ENCODE peak calls at places on chromosomes 13 and 19, in six cellular contexts. T is IMR-90, I is kidney epithelial cell, S is AG04450, O is coronary artery, F is fibroblast of lung. H is an unnamed sample.

GRCh38 chr19:10305139-10305806 is 4.3 kb downstream of the ZGLP1 start:
- DNase-seq in S (no peak), O (no peak), F (no peak), T (peak; percentile 73), I (no peak), H (no peak)

GRCh38 chr19:50568321-50569022 is at the start of gene LRRC4B:
- DNase-seq in O (no peak), S (no peak), F (no peak), I (no peak), T (no peak), H (peak; percentile 15)

GRCh38 chr19:47430041-47430802 is 10.9 kb upstream of the MEIS3 start:
- DNase-seq in S (no peak), T (peak; percentile 27), F (peak; percentile 36), O (no peak), I (no peak), H (peak; percentile 51)

GRCh38 chr13:44283598-44283997 is 90.0 kb upstream of the SERP2 start:
- DNase-seq in S (no peak), F (no peak), I (no peak), O (no peak), T (no peak), H (no peak)

GRCh38 chr19:2700660-2701360 is 1.7 kb downstream of the GNG7 start:
- DNase-seq in S (no peak), I (no peak), F (no peak), O (no peak), T (no peak), H (no peak)

GRCh38 chr19:47729468-47729798 is 15.9 kb upstream of the NOP53 start:
- DNase-seq in O (peak; percentile 93), S (no peak), F (peak; percentile 84), T (peak; percentile 85), I (peak; percentile 79), H (peak; percentile 84)

GRCh38 chr13:90706631-90707030 is 640.9 kb upstream of the MIR17HG start:
- DNase-seq in S (no peak), F (no peak), O (no peak), T (no peak), I (no peak), H (no peak)

GRCh38 chr13:33057019-33057785 is 41.0 kb downstream of the KL start:
- DNase-seq in O (no peak), F (no peak), I (peak; percentile 1), T (peak; percentile 6), S (no peak), H (peak; percentile 34)

GRCh38 chr13:105442941-105443340 is 1092.5 kb downstream of the EFNB2 start:
- DNase-seq in I (peak; percentile 99), S (peak; percentile 95), T (peak; percentile 100), F (peak; percentile 99), O (no peak), H (peak; percentile 99)

GRCh38 chr13:75724742-75725504 is 88.8 kb downstream of the LMO7 start:
- DNase-seq in T (no peak), I (no peak), F (no peak), S (no peak), O (no peak), H (no peak)

DNA sequence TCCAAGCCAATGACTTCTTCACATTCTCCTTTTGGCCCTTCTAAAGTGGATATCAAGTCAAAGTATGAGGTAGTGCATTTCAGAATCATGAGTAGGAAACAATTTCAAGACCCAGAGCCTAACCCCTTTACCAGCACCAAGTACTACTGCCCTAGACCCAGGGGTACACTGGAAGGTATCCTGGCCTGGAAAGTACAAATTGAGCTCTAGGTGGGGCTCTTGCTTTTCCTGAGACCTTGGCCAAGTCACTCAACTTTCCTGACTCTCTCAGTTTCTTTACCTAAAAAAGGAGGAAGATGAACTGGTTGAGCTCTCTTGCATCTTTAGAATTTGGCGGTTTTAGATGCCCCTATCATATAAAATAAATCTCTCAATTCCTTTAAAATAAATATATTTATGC is 204.7 kb downstream of the FGF14 start:
- DNase-seq in S (no peak), I (no peak), O (no peak), T (peak; percentile 8), F (peak; percentile 63), H (no peak)
- TF ChIP-seq CTCF in S (peak; percentile 27), I (peak; percentile 19), O (no peak), T (peak; percentile 23), F (peak; percentile 55), H (no peak)

GRCh38 chr13:23628250-23628649 is 58.0 kb downstream of the TNFRSF19 start:
- DNase-seq in I (no peak), T (no peak), F (no peak), O (no peak), S (no peak), H (no peak)
- TF ChIP-seq CTCF in I (no peak), T (no peak), F (no peak), O (no peak), S (no peak), H (no peak)

GRCh38 chr19:41445575-41445974 is 2.6 kb downstream of the ERICH4 start:
- DNase-seq in T (no peak), S (no peak), O (no peak), F (no peak), I (no peak), H (no peak)

GRCh38 chr19:41443813-41444455 is 978 bp downstream of the ERICH4 start:
- DNase-seq in F (no peak), I (no peak), S (no peak), T (no peak), O (no peak), H (no peak)

GRCh38 chr19:41449865-41450178 is 6.9 kb downstream of the ERICH4 start:
- DNase-seq in T (no peak), I (no peak), S (no peak), O (no peak), F (no peak), H (no peak)

GRCh38 chr19:41449079-41449864 is 6.3 kb downstream of the ERICH4 start:
- DNase-seq in S (peak; percentile 48), O (no peak), T (peak; percentile 61), I (peak; percentile 18), F (peak; percentile 65), H (peak; percentile 78)

GRCh38 chr19:41447732-41448332 is 4.9 kb downstream of the ERICH4 start:
- DNase-seq in O (no peak), F (no peak), T (no peak), I (no peak), S (no peak), H (no peak)
- TF ChIP-seq CTCF in O (no peak), F (no peak), T (no peak), I (no peak), S (no peak), H (peak; percentile 9)

DNA sequence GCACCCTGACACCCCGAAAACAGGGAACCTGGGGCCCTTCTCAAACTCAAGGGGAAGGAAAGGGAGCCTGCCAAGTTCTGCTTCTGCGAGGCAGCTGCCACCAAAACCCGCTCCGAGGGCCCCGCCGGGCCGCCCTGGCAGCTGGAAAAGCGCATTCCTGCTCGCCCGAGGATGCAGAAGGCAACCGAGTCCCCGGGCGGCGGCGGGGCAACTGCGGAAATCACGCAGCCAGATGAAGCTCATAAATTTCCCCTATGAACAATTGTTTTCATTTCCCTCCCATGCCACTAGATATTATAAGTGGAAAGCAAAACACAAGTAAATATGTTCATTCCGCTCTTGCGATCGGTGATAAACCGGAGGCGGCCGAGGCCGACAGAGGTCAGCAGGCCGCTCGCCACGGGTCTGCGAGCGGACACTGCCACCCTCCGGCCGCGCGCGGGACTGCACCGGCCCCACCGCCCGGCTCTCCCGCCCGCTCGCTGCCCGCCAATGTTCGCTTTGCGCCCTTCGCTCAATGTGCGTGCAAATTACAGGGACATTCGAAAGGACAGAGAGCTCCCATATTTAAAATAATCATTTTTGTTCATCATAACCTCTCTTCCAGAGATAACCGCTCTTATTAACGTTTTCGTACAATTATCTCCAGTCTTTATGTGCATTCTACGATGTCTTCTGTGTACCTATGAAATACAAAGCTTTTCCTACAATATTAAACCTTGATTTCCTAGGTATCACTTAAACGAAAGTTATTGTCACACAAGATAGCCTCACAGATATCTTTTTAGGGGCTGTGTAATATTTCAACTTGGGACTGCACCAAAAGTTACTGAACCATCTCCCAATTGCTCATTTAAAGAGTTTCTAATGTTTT is 120.8 kb upstream of the ZNF507 start:
- DNase-seq in F (peak; percentile 42), T (peak; percentile 15), O (no peak), I (no peak), S (no peak), H (peak; percentile 44)
- TF ChIP-seq CTCF in F (peak; percentile 98), T (peak; percentile 87), O (peak; percentile 99), I (peak; percentile 67), S (peak; percentile 87), H (peak; percentile 46)

H was measured in fibroblast of pulmonary artery.